ENCODE peak calls at places on chromosomes 2 and 18, in ten cellular contexts. One of them, this sample, is unnamed.
A peak's percentile ranks its signal among the peaks of the same experiment; 100 is the strongest.

GRCh38 chr2:222296311-222296736 is 2.5 kb downstream of the PAX3 start:
- DNase-seq in heart left ventricle: no peak
- DNase-seq in psoas muscle: no peak
- DNase-seq in WERI-Rb-1: no peak
- DNase-seq in K562: no peak
- DNase-seq in cardiac fibroblast: no peak
- DNase-seq in right atrium auricular region: no peak
- DNase-seq in uterus: no peak
- DNase-seq in lower lobe of right lung: no peak
- DNase-seq in A549: no peak
- DNase-seq in this sample: no peak

GRCh38 chr2:99867690-99868089 is 274.7 kb downstream of the AFF3 start:
- DNase-seq in cardiac fibroblast: peak; percentile 57
- DNase-seq in WERI-Rb-1: peak; percentile 16
- DNase-seq in lower lobe of right lung: no peak
- DNase-seq in uterus: no peak
- DNase-seq in psoas muscle: no peak
- DNase-seq in heart left ventricle: no peak
- DNase-seq in right atrium auricular region: no peak
- DNase-seq in K562: no peak
- DNase-seq in A549: peak; percentile 19
- DNase-seq in this sample: peak; percentile 56

GRCh38 chr18:53862921-53863320 is 361.5 kb downstream of the MBD2 start:
- DNase-seq in cardiac fibroblast: no peak
- DNase-seq in A549: no peak
- DNase-seq in heart left ventricle: no peak
- DNase-seq in uterus: no peak
- DNase-seq in K562: no peak
- DNase-seq in psoas muscle: no peak
- DNase-seq in right atrium auricular region: no peak
- DNase-seq in lower lobe of right lung: no peak
- DNase-seq in WERI-Rb-1: no peak
- DNase-seq in this sample: no peak

GRCh38 chr18:13136056-13136688 is 82.4 kb upstream of the LDLRAD4 start:
- DNase-seq in A549: no peak
- DNase-seq in psoas muscle: no peak
- DNase-seq in WERI-Rb-1: no peak
- DNase-seq in right atrium auricular region: no peak
- DNase-seq in lower lobe of right lung: no peak
- DNase-seq in K562: no peak
- DNase-seq in heart left ventricle: no peak
- DNase-seq in cardiac fibroblast: peak; percentile 11
- DNase-seq in uterus: no peak
- DNase-seq in this sample: no peak

GRCh38 chr2:174331731-174332606 is 2.8 kb upstream of the SP9 start:
- DNase-seq in uterus: no peak
- DNase-seq in psoas muscle: no peak
- DNase-seq in K562: peak; percentile 24
- DNase-seq in heart left ventricle: no peak
- DNase-seq in lower lobe of right lung: no peak
- DNase-seq in WERI-Rb-1: peak; percentile 79
- DNase-seq in cardiac fibroblast: no peak
- DNase-seq in A549: no peak
- DNase-seq in right atrium auricular region: no peak
- DNase-seq in this sample: no peak

GRCh38 chr2:156445311-156446218 is 9.4 kb downstream of the GPD2 start:
- DNase-seq in right atrium auricular region: no peak
- DNase-seq in cardiac fibroblast: peak; percentile 94
- DNase-seq in psoas muscle: no peak
- DNase-seq in heart left ventricle: no peak
- DNase-seq in WERI-Rb-1: no peak
- DNase-seq in uterus: no peak
- DNase-seq in A549: peak; percentile 59
- DNase-seq in lower lobe of right lung: no peak
- DNase-seq in K562: peak; percentile 29
- DNase-seq in this sample: peak; percentile 66

GRCh38 chr18:12946549-12947354 is 1.1 kb upstream of the SEH1L start:
- DNase-seq in psoas muscle: no peak
- DNase-seq in K562: peak; percentile 51
- DNase-seq in WERI-Rb-1: peak; percentile 27
- DNase-seq in A549: peak; percentile 58
- DNase-seq in heart left ventricle: peak; percentile 75
- DNase-seq in uterus: peak; percentile 58
- DNase-seq in lower lobe of right lung: no peak
- DNase-seq in right atrium auricular region: peak; percentile 69
- DNase-seq in cardiac fibroblast: peak; percentile 96
- DNase-seq in this sample: peak; percentile 69

GRCh38 chr2:75481041-75481836 is 79.5 kb downstream of the EVA1A start:
- DNase-seq in A549: peak; percentile 52
- DNase-seq in WERI-Rb-1: no peak
- DNase-seq in K562: peak; percentile 7
- DNase-seq in lower lobe of right lung: no peak
- DNase-seq in cardiac fibroblast: peak; percentile 39
- DNase-seq in right atrium auricular region: no peak
- DNase-seq in heart left ventricle: no peak
- DNase-seq in psoas muscle: no peak
- DNase-seq in uterus: no peak
- DNase-seq in this sample: peak; percentile 18

GRCh38 chr18:54279477-54280205 is 10.3 kb downstream of the POLI start:
- DNase-seq in WERI-Rb-1: no peak
- DNase-seq in uterus: no peak
- DNase-seq in heart left ventricle: no peak
- DNase-seq in K562: no peak
- DNase-seq in lower lobe of right lung: no peak
- DNase-seq in psoas muscle: no peak
- DNase-seq in cardiac fibroblast: no peak
- DNase-seq in right atrium auricular region: no peak
- DNase-seq in A549: no peak
- DNase-seq in this sample: no peak

GRCh38 chr2:42758341-42758740 is 5.6 kb downstream of the OXER1 start:
- DNase-seq in uterus: no peak
- DNase-seq in lower lobe of right lung: no peak
- DNase-seq in WERI-Rb-1: no peak
- DNase-seq in cardiac fibroblast: no peak
- DNase-seq in heart left ventricle: no peak
- DNase-seq in K562: no peak
- DNase-seq in psoas muscle: no peak
- DNase-seq in right atrium auricular region: no peak
- DNase-seq in A549: no peak
- DNase-seq in this sample: no peak

GRCh38 chr2:120470041-120470716 is 124.2 kb downstream of the INHBB start:
- DNase-seq in K562: no peak
- DNase-seq in cardiac fibroblast: peak; percentile 94
- DNase-seq in right atrium auricular region: peak; percentile 92
- DNase-seq in uterus: peak; percentile 71
- DNase-seq in heart left ventricle: peak; percentile 82
- DNase-seq in psoas muscle: peak; percentile 94
- DNase-seq in A549: peak; percentile 90
- DNase-seq in lower lobe of right lung: peak; percentile 89
- DNase-seq in WERI-Rb-1: no peak
- DNase-seq in this sample: peak; percentile 94

GRCh38 chr2:226798422-226799210 is 1.0 kb downstream of the IRS1 start:
- DNase-seq in heart left ventricle: peak; percentile 60
- DNase-seq in A549: peak; percentile 74
- DNase-seq in right atrium auricular region: no peak
- DNase-seq in lower lobe of right lung: peak; percentile 62
- DNase-seq in cardiac fibroblast: peak; percentile 62
- DNase-seq in uterus: peak; percentile 55
- DNase-seq in psoas muscle: peak; percentile 78
- DNase-seq in K562: no peak
- DNase-seq in WERI-Rb-1: no peak
- DNase-seq in this sample: peak; percentile 35

GRCh38 chr2:170554278-170554955 is 160.7 kb upstream of the SP5 start:
- DNase-seq in lower lobe of right lung: no peak
- DNase-seq in K562: no peak
- DNase-seq in A549: no peak
- DNase-seq in uterus: peak; percentile 53
- DNase-seq in right atrium auricular region: no peak
- DNase-seq in psoas muscle: peak; percentile 53
- DNase-seq in cardiac fibroblast: peak; percentile 59
- DNase-seq in WERI-Rb-1: no peak
- DNase-seq in heart left ventricle: peak; percentile 54
- DNase-seq in this sample: peak; percentile 99

GRCh38 chr2:63189026-63189425 is 138.4 kb downstream of the OTX1 start:
- DNase-seq in WERI-Rb-1: peak; percentile 73
- DNase-seq in K562: peak; percentile 58
- DNase-seq in uterus: no peak
- DNase-seq in A549: peak; percentile 74
- DNase-seq in right atrium auricular region: no peak
- DNase-seq in heart left ventricle: no peak
- DNase-seq in psoas muscle: no peak
- DNase-seq in cardiac fibroblast: peak; percentile 69
- DNase-seq in lower lobe of right lung: no peak
- DNase-seq in this sample: peak; percentile 77

GRCh38 chr18:79401494-79402208 is 5.9 kb downstream of the NFATC1 start:
- DNase-seq in WERI-Rb-1: no peak
- DNase-seq in heart left ventricle: no peak
- DNase-seq in K562: no peak
- DNase-seq in uterus: no peak
- DNase-seq in psoas muscle: peak; percentile 65
- DNase-seq in right atrium auricular region: no peak
- DNase-seq in cardiac fibroblast: no peak
- DNase-seq in A549: no peak
- DNase-seq in lower lobe of right lung: peak; percentile 45
- DNase-seq in this sample: no peak

GRCh38 chr2:41941831-41942230 is 106.0 kb upstream of the PKDCC start:
- DNase-seq in cardiac fibroblast: peak; percentile 32
- DNase-seq in WERI-Rb-1: no peak
- DNase-seq in heart left ventricle: no peak
- DNase-seq in lower lobe of right lung: no peak
- DNase-seq in psoas muscle: no peak
- DNase-seq in K562: peak; percentile 26
- DNase-seq in uterus: no peak
- DNase-seq in A549: no peak
- DNase-seq in right atrium auricular region: no peak
- DNase-seq in this sample: no peak

GRCh38 chr18:52694804-52695203 is 354.8 kb downstream of the DCC start:
- DNase-seq in psoas muscle: no peak
- DNase-seq in cardiac fibroblast: no peak
- DNase-seq in heart left ventricle: no peak
- DNase-seq in right atrium auricular region: no peak
- DNase-seq in A549: peak; percentile 5
- DNase-seq in lower lobe of right lung: no peak
- DNase-seq in uterus: no peak
- DNase-seq in K562: no peak
- DNase-seq in WERI-Rb-1: peak; percentile 56
- DNase-seq in this sample: peak; percentile 13

GRCh38 chr2:72800491-72800890 is 25.3 kb downstream of the EXOC6B start:
- DNase-seq in cardiac fibroblast: no peak
- DNase-seq in heart left ventricle: no peak
- DNase-seq in psoas muscle: no peak
- DNase-seq in WERI-Rb-1: no peak
- DNase-seq in lower lobe of right lung: no peak
- DNase-seq in A549: no peak
- DNase-seq in K562: no peak
- DNase-seq in right atrium auricular region: no peak
- DNase-seq in uterus: no peak
- DNase-seq in this sample: no peak

GRCh38 chr18:48059363-48060109 is 129.1 kb upstream of the SMAD2 start:
- DNase-seq in cardiac fibroblast: no peak
- DNase-seq in lower lobe of right lung: no peak
- DNase-seq in uterus: no peak
- DNase-seq in heart left ventricle: no peak
- DNase-seq in psoas muscle: no peak
- DNase-seq in right atrium auricular region: no peak
- DNase-seq in A549: no peak
- DNase-seq in WERI-Rb-1: peak; percentile 71
- DNase-seq in K562: no peak
- DNase-seq in this sample: no peak

GRCh38 chr2:141399270-141399669 is 731.5 kb downstream of the LRP1B start:
- DNase-seq in uterus: no peak
- DNase-seq in psoas muscle: no peak
- DNase-seq in A549: peak; percentile 36
- DNase-seq in heart left ventricle: no peak
- DNase-seq in WERI-Rb-1: no peak
- DNase-seq in right atrium auricular region: no peak
- DNase-seq in cardiac fibroblast: peak; percentile 12
- DNase-seq in lower lobe of right lung: no peak
- DNase-seq in K562: no peak
- DNase-seq in this sample: peak; percentile 35
- TF ChIP-seq CTCF in uterus: no peak
- TF ChIP-seq CTCF in psoas muscle: no peak
- TF ChIP-seq CTCF in A549: peak; percentile 44
- TF ChIP-seq CTCF in heart left ventricle: no peak
- TF ChIP-seq CTCF in WERI-Rb-1: no peak
- TF ChIP-seq CTCF in right atrium auricular region: peak; percentile 34
- TF ChIP-seq CTCF in cardiac fibroblast: peak; percentile 24
- TF ChIP-seq CTCF in lower lobe of right lung: no peak
- TF ChIP-seq CTCF in K562: peak; percentile 21
- TF ChIP-seq CTCF in this sample: peak; percentile 64

GRCh38 chr2:45610281-45611019 is 617 bp downstream of the SRBD1 start:
- DNase-seq in WERI-Rb-1: peak; percentile 73
- DNase-seq in K562: peak; percentile 52
- DNase-seq in cardiac fibroblast: peak; percentile 74
- DNase-seq in uterus: peak; percentile 44
- DNase-seq in right atrium auricular region: peak; percentile 67
- DNase-seq in psoas muscle: peak; percentile 59
- DNase-seq in A549: peak; percentile 82
- DNase-seq in heart left ventricle: peak; percentile 55
- DNase-seq in lower lobe of right lung: peak; percentile 56
- DNase-seq in this sample: peak; percentile 73
- TF ChIP-seq CTCF in WERI-Rb-1: peak; percentile 49
- TF ChIP-seq CTCF in K562: peak; percentile 54
- TF ChIP-seq CTCF in cardiac fibroblast: peak; percentile 40
- TF ChIP-seq CTCF in uterus: peak; percentile 22
- TF ChIP-seq CTCF in right atrium auricular region: peak; percentile 56
- TF ChIP-seq CTCF in psoas muscle: peak; percentile 14
- TF ChIP-seq CTCF in A549: peak; percentile 56
- TF ChIP-seq CTCF in heart left ventricle: peak; percentile 2
- TF ChIP-seq CTCF in lower lobe of right lung: peak; percentile 29
- TF ChIP-seq CTCF in this sample: peak; percentile 31

GRCh38 chr2:101697794-101698418 is 399 bp downstream of the MAP4K4 start:
- DNase-seq in cardiac fibroblast: no peak
- DNase-seq in WERI-Rb-1: no peak
- DNase-seq in uterus: peak; percentile 23
- DNase-seq in A549: no peak
- DNase-seq in lower lobe of right lung: no peak
- DNase-seq in psoas muscle: peak; percentile 43
- DNase-seq in right atrium auricular region: no peak
- DNase-seq in K562: peak; percentile 35
- DNase-seq in heart left ventricle: peak; percentile 25
- DNase-seq in this sample: no peak
- TF ChIP-seq CTCF in cardiac fibroblast: no peak
- TF ChIP-seq CTCF in WERI-Rb-1: no peak
- TF ChIP-seq CTCF in uterus: no peak
- TF ChIP-seq CTCF in A549: no peak
- TF ChIP-seq CTCF in lower lobe of right lung: no peak
- TF ChIP-seq CTCF in psoas muscle: no peak
- TF ChIP-seq CTCF in right atrium auricular region: peak; percentile 26
- TF ChIP-seq CTCF in K562: no peak
- TF ChIP-seq CTCF in heart left ventricle: no peak
- TF ChIP-seq CTCF in this sample: no peak

DNA sequence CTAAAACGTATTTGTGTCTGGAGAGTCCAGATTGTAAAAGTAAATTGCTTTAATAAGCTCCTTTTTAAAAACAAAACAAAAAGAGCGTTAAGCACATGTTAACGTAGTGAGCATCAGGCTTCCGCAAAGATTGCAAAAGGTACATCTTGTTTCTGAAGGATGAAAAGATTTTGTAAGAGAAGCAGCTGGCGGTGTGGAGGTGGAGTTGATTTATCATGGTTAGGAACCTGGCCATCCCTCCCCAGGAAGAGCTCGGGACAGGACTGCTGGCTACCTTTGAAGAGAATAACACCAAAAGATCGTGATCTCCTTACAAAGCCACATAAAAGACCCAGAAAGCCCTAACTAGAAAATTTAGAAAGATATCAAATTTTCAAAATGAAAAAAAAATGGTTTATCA is 132.2 kb downstream of the DNER start:
- DNase-seq in K562: no peak
- DNase-seq in right atrium auricular region: no peak
- DNase-seq in psoas muscle: no peak
- DNase-seq in cardiac fibroblast: no peak
- DNase-seq in uterus: peak; percentile 61
- DNase-seq in heart left ventricle: no peak
- DNase-seq in A549: no peak
- DNase-seq in WERI-Rb-1: no peak
- DNase-seq in lower lobe of right lung: no peak
- DNase-seq in this sample: no peak
- TF ChIP-seq CTCF in K562: no peak
- TF ChIP-seq CTCF in right atrium auricular region: no peak
- TF ChIP-seq CTCF in psoas muscle: no peak
- TF ChIP-seq CTCF in cardiac fibroblast: no peak
- TF ChIP-seq CTCF in uterus: no peak
- TF ChIP-seq CTCF in heart left ventricle: no peak
- TF ChIP-seq CTCF in A549: no peak
- TF ChIP-seq CTCF in WERI-Rb-1: no peak
- TF ChIP-seq CTCF in lower lobe of right lung: no peak
- TF ChIP-seq CTCF in this sample: no peak